ENCODE peak calls at places on chromosomes 3 and 15, in four cellular contexts. O is K562, M is GM12891, L is HL-60. X is an unnamed sample.

GRCh38 chr3:176785207-176785606 is 412.1 kb downstream of the TBL1XR1 start:
- DNase-seq in O (no peak), M (no peak), L (no peak), X (no peak)

GRCh38 chr3:52118156-52118875 is 35.9 kb downstream of the POC1A start:
- DNase-seq in O (no peak), M (no peak), L (no peak), X (no peak)

GRCh38 chr3:135099734-135100348 is 304.8 kb downstream of the EPHB1 start:
- DNase-seq in O (no peak), M (no peak), L (no peak), X (no peak)

GRCh38 chr3:25348996-25349576 is 79.0 kb upstream of the RARB start:
- DNase-seq in O (no peak), M (no peak), L (no peak), X (no peak)

GRCh38 chr3:105255351-105255750 is 111.4 kb upstream of the ALCAM start:
- DNase-seq in O (no peak), M (no peak), L (no peak), X (no peak)

GRCh38 chr3:136994772-136995516 is 37.2 kb downstream of the IL20RB start:
- DNase-seq in O (no peak), M (no peak), L (no peak), X (no peak)

GRCh38 chr3:36944641-36945270 is at the start of gene TRANK1:
- DNase-seq in O (no peak), M (peak), L (peak), X (no peak)

GRCh38 chr3:52317601-52318000 is 1.5 kb downstream of the DNAH1 start:
- DNase-seq in O (peak), M (peak), L (no peak), X (no peak)

GRCh38 chr3:45011756-45012441 is 14.2 kb upstream of the CLEC3B start:
- DNase-seq in O (no peak), M (no peak), L (no peak), X (no peak)

GRCh38 chr15:41713047-41713446 is 52.8 kb downstream of the MGA start:
- DNase-seq in O (no peak), M (no peak), L (no peak), X (no peak)
- TF ChIP-seq SPI1 in O (no peak), M (no peak), L (no peak), X (no peak)

GRCh38 chr3:194138732-194139084 is 2.8 kb downstream of the HES1 start:
- DNase-seq in O (no peak), M (no peak), L (no peak), X (no peak)

GRCh38 chr3:194138098-194138474 is 2.1 kb downstream of the HES1 start:
- DNase-seq in O (no peak), M (no peak), L (no peak), X (no peak)

GRCh38 chr3:194136519-194137313 is 768 bp downstream of the HES1 start:
- DNase-seq in O (no peak), M (no peak), L (peak), X (no peak)

GRCh38 chr3:194135806-194136518 is at the start of gene HES1:
- DNase-seq in O (peak), M (peak), L (peak), X (peak)

DNA sequence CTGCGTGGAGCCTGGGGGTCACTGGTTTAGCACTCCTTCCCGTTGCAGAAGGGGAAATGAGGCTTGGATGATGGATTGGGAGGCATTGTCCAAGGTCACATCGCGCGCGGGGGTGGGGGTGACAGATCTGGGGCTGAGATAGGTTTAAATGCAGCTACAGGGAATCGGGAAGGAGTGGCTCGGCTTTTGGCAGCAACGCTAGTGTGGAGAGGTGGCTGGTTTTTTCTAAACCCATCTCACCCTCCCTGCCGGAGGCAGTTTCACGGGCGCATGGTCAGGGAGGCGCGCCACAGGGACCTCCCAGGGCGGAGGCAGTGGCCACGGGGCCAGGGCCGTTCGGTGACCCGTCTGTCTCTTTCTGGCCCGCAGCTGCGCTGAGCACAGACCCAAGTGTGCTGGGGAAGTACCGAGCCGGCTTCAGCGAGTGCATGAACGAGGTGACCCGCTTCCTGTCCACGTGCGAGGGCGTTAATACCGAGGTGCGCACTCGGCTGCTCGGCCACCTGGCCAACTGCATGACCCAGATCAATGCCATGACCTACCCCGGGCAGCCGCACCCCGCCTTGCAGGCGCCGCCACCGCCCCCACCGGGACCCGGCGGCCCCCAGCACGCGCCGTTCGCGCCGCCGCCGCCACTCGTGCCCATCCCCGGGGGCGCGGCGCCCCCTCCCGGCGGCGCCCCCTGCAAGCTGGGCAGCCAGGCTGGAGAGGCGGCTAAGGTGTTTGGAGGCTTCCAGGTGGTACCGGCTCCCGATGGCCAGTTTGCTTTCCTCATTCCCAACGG is 1.6 kb downstream of the HES1 start:
- DNase-seq in O (peak), M (no peak), L (peak), X (no peak)
- TF ChIP-seq SPI1 in O (peak), M (peak), L (no peak), X (no peak)

DNA sequence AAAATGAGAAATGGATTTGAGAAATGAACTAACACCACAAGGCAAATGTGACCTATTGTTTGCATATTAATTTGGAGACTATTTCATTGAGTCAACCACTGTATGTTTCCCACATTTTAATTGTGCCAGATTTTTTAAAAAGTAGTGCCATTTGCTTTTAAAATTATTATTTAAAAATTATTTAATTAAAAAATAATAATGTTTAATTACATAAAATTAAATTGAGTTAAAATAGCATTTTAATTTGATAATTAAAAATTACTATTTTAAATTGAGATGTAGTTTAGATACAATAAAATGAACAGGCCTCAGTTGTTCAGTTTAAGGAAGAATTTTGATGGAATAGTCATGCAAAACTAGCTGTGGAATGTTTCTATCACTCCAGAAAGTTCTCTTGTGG is 62.7 kb upstream of the GATM start:
- DNase-seq in O (no peak), M (no peak), L (no peak), X (no peak)
- TF ChIP-seq SPI1 in O (no peak), M (no peak), L (no peak), X (no peak)

DNA sequence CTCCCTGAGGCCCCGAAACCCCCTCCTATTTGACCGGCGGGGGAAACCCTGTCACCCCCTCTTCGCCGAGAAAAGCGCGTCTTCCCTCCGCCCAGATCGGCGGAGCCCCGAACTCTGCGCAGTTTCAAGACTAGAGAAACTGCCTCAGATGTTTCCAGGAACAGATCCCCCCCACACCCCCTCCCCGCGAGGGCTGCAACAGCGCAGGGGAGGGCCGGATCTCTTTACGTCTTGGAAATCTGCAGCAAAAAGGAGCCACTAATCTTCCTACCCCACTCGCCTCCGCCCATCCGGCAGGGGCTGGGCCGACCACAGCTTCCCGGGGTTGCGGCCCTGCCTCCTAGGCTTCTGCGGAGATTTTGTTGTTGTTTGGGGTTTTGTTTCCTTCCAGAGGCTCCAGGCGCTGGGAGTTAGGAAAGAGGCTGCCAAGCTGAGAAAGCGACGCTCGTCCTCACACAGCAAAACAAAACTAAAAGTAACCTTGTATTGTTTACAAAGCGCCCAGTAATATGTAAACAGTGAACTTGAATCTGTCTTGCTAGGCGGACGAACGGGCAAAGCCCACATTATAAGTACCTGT is 2.2 kb downstream of the FOXB1 start:
- DNase-seq in O (peak), M (no peak), L (no peak), X (no peak)
- TF ChIP-seq SPI1 in O (no peak), M (no peak), L (no peak), X (no peak)

GRCh38 chr3:42489116-42489936 is 13.1 kb upstream of the VIPR1 start:
- DNase-seq in O (peak), M (no peak), L (no peak), X (no peak)
- TF ChIP-seq SPI1 in O (no peak), M (no peak), L (no peak), X (no peak)

DNA sequence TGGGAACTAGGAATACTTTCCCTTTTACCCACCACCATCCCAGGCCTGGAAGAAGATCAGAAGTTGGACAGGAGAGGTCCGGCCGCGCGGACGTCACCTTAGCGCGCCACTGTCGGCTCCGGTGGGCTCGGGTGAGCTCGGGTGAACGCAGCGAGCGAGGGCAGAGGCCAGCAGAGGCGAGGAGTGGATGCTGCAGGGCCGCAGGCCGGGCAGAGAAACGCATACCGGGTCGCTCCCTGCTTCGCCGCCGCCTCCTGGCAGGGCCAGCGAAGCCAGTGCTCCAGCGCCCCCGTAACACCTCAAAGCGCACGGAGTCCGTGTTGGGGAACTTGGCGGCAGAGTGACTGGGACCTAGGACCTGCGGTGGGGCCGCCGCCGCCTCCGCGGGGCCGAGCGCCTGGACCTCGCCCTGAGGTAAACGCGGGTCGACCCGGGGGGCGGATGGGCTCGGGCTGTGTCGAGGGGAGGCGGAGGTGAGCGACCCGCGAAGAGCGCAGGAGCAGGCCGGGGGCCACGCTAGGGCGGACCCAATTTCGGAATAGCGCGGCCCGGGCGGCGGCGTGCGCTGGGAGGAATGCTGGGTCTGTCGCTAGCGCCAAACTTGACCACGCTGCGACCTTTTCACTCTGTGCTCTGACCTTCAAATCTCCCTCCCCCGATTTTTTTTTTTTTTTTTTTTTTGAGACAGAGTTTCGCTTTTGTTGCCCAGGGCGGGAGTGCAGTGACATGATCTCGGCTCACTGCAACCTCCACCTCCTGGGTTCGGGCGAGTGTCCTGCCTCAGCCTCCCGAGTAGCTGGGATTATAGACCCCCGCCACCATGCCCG is 1.6 kb downstream of the CYP11A1 start:
- DNase-seq in O (no peak), M (no peak), L (peak), X (no peak)
- TF ChIP-seq SPI1 in O (no peak), M (no peak), L (no peak), X (no peak)

GRCh38 chr3:97972976-97973375 is 745 bp upstream of the RIOX2 start:
- DNase-seq in O (no peak), M (no peak), L (no peak), X (no peak)

GRCh38 chr3:97975466-97975865 is 3.2 kb upstream of the RIOX2 start:
- DNase-seq in O (no peak), M (no peak), L (no peak), X (no peak)

GRCh38 chr3:97970929-97971460 is 1.2 kb downstream of the RIOX2 start:
- DNase-seq in O (no peak), M (no peak), L (peak), X (no peak)

GRCh38 chr3:97971679-97972567 is at the start of gene RIOX2:
- DNase-seq in O (peak), M (peak), L (peak), X (peak)

DNA sequence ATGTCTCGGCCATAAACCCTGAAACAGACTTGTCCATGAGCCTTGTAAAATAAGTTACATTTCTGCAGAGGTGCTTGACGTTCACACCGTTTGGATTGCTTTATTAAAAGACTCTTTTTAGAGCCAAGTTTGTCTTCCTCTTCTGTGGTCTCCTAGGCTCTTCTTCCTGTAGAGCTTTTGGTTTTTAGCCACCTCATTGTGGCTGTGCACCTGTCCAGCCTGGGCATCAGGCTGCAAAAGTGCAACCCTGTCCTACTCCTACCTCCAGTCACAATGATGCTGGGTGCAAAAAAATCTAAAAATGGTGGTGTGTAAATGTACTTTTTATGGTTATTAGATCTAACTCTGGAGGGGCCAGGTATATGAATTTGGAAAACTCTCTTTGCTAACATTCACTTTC is 2.8 kb upstream of the RIOX2 start:
- DNase-seq in O (no peak), M (no peak), L (peak), X (no peak)
- TF ChIP-seq SPI1 in O (no peak), M (no peak), L (peak), X (peak)

GRCh38 chr15:59636184-59636583 is 21.1 kb downstream of the GTF2A2 start:
- DNase-seq in O (no peak), M (no peak), L (peak), X (no peak)

GRCh38 chr15:59632714-59633113 is 21.1 kb downstream of the GCNT3 start:
- DNase-seq in O (no peak), M (no peak), L (no peak), X (no peak)
- TF ChIP-seq SPI1 in O (no peak), M (no peak), L (no peak), X (no peak)